ENCODE peak calls at places on chromosome 22, in six cellular contexts. Q, A, U, N, J and M are unnamed samples.
A peak's percentile ranks its signal among the peaks of the same experiment; 100 is the strongest.

GRCh38 chr22:19974935-19975706 is 33.5 kb upstream of the TXNRD2 start:
- DNase-seq in Q (no peak), A (no peak), U (no peak), N (peak; percentile 9), J (peak; percentile 82), M (no peak)

GRCh38 chr22:20428496-20429253 is 8.9 kb downstream of the SCARF2 start:
- DNase-seq in Q (no peak), A (no peak), U (no peak), N (no peak), J (no peak), M (no peak)

GRCh38 chr22:20549232-20549841 is 41.9 kb downstream of the MED15 start:
- DNase-seq in Q (no peak), A (no peak), U (no peak), N (no peak), J (peak; percentile 31), M (no peak)

GRCh38 chr22:22110548-22111266 is 128.1 kb upstream of the TOP3B start:
- DNase-seq in Q (peak; percentile 52), A (peak; percentile 46), U (no peak), N (peak; percentile 73), J (no peak), M (peak; percentile 93)

GRCh38 chr22:20412474-20413216 is 18.7 kb downstream of the ZNF74 start:
- DNase-seq in Q (no peak), A (no peak), U (peak; percentile 15), N (no peak), J (no peak), M (no peak)

GRCh38 chr22:17920145-17920605 is 104.2 kb downstream of the MICAL3 start:
- DNase-seq in Q (no peak), A (no peak), U (no peak), N (no peak), J (no peak), M (peak; percentile 72)

GRCh38 chr22:26671317-26672059 is 14.1 kb downstream of the MIAT start:
- DNase-seq in Q (no peak), A (no peak), U (peak; percentile 64), N (no peak), J (no peak), M (peak; percentile 78)

GRCh38 chr22:19224557-19224956 is 46.0 kb upstream of the SLC25A1 start:
- DNase-seq in Q (no peak), A (no peak), U (no peak), N (no peak), J (no peak), M (no peak)

GRCh38 chr22:29079218-29079901 is 6.5 kb downstream of the KREMEN1 start:
- DNase-seq in Q (no peak), A (no peak), U (no peak), N (peak; percentile 51), J (no peak), M (no peak)

GRCh38 chr22:30435674-30436126 is 10.1 kb downstream of the MTFP1 start:
- DNase-seq in Q (no peak), A (peak; percentile 79), U (no peak), N (no peak), J (peak; percentile 39), M (no peak)